ENCODE peak calls at places on chromosomes 11 and 22, in eight cellular contexts. B is right atrium auricular region; L is left ventricle myocardium inferior; V is HCT116; Y is naive thymus-derived CD4-positive, alpha-beta T cell; O is uterus; C is Karpas-422; G is heart left ventricle. Z is an unnamed sample.

GRCh38 chr11:128061321-128061871 is 526.0 kb downstream of the ETS1 start:
- DNase-seq in L (no peak), O (peak; percentile 18), B (no peak), Y (no peak), C (no peak), G (no peak), V (no peak), Z (no peak)

GRCh38 chr22:46466255-46466676 is 71.2 kb downstream of the CELSR1 start:
- DNase-seq in C (no peak), O (no peak), Y (no peak), L (no peak), B (no peak), V (no peak), G (no peak), Z (no peak)

GRCh38 chr22:44793506-44794225 is 41.3 kb downstream of the ARHGAP8 start:
- DNase-seq in V (no peak), C (no peak), Y (no peak), G (no peak), O (no peak), L (no peak), B (no peak), Z (no peak)

GRCh38 chr22:49020314-49020713 is 807.4 kb downstream of the BRD1 start:
- DNase-seq in Y (no peak), O (peak; percentile 1), B (no peak), V (no peak), L (no peak), G (no peak), C (no peak), Z (no peak)

GRCh38 chr11:103609117-103610066 is 427.0 kb upstream of the DDI1 start:
- DNase-seq in G (no peak), O (no peak), L (no peak), V (peak; percentile 78), Y (no peak), C (peak; percentile 68), B (no peak), Z (no peak)

GRCh38 chr11:67082071-67082791 is 25.6 kb downstream of the RHOD start:
- DNase-seq in V (no peak), B (no peak), C (no peak), O (peak; percentile 26), G (no peak), L (no peak), Y (peak; percentile 5), Z (no peak)

GRCh38 chr11:93704237-93704636 is 37.1 kb downstream of the TAF1D start:
- DNase-seq in G (no peak), L (no peak), B (no peak), O (no peak), C (peak; percentile 63), V (no peak), Y (no peak), Z (no peak)

GRCh38 chr11:123475478-123475877 is 45.4 kb downstream of the GRAMD1B start:
- DNase-seq in C (no peak), B (no peak), Y (no peak), O (no peak), G (no peak), V (no peak), L (no peak), Z (no peak)

GRCh38 chr11:65916391-65916790 is 2.5 kb downstream of the C11orf68 start:
- DNase-seq in O (no peak), V (no peak), Y (no peak), L (no peak), G (no peak), B (no peak), C (no peak), Z (no peak)

GRCh38 chr11:3109921-3110706 is 52.9 kb upstream of the CARS1 start:
- DNase-seq in L (no peak), Y (peak; percentile 27), B (no peak), G (peak; percentile 29), O (peak; percentile 16), V (peak; percentile 37), C (peak; percentile 87), Z (no peak)

GRCh38 chr11:20501971-20502370 is 97.4 kb upstream of the SLC6A5 start:
- DNase-seq in Y (no peak), G (no peak), V (no peak), L (no peak), B (no peak), C (no peak), O (no peak), Z (no peak)

GRCh38 chr11:78798567-78799170 is 224.0 kb upstream of the NARS2 start:
- DNase-seq in C (peak; percentile 82), G (peak; percentile 76), V (peak; percentile 28), Y (no peak), O (peak; percentile 54), L (peak; percentile 72), B (peak; percentile 83), Z (peak; percentile 66)

GRCh38 chr11:44746894-44747293 is 20.1 kb downstream of the TSPAN18 start:
- DNase-seq in Y (no peak), C (no peak), G (peak; percentile 73), V (no peak), B (no peak), L (peak; percentile 67), O (peak; percentile 9), Z (peak; percentile 56)
- H3K4me1 ChIP-seq in Y (peaks cover 35% of the 10 kb centered on the region), C (no peaks in the 10 kb centered on the region), G (peaks cover 68% of the 10 kb centered on the region), V (no peaks in the 10 kb centered on the region), B (no peaks in the 10 kb centered on the region), L (peaks cover 84% of the 10 kb centered on the region), O (no peaks in the 10 kb centered on the region), Z (peaks cover 51% of the 10 kb centered on the region)

DNA sequence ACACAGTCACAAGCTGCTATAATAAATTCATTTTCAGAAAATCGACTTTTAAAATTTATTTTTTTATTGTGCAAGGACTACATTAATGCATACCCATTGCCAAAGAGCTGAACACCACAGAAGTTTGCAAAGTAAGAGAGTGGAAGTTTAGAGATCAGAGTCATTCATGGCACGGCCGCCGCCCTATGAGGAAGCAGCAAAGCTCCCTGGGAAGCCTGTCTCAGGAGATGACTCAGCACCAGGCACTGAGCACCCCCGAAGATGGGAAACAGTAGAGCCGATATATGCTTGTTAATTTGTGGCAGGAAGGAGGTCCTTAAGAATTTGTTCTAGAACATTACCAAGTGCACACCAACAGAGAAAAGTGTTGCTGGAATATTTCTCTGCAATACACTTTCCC is 693.7 kb downstream of the OPCML start:
- DNase-seq in Y (no peak), C (no peak), V (no peak), O (peak; percentile 17), B (no peak), G (no peak), L (no peak), Z (no peak)
- H3K4me1 ChIP-seq in Y (no peaks in the 10 kb centered on the region), C (no peaks in the 10 kb centered on the region), V (no peaks in the 10 kb centered on the region), O (no peaks in the 10 kb centered on the region), B (no peaks in the 10 kb centered on the region), G (no peaks in the 10 kb centered on the region), L (no peaks in the 10 kb centered on the region), Z (no peaks in the 10 kb centered on the region)

DNA sequence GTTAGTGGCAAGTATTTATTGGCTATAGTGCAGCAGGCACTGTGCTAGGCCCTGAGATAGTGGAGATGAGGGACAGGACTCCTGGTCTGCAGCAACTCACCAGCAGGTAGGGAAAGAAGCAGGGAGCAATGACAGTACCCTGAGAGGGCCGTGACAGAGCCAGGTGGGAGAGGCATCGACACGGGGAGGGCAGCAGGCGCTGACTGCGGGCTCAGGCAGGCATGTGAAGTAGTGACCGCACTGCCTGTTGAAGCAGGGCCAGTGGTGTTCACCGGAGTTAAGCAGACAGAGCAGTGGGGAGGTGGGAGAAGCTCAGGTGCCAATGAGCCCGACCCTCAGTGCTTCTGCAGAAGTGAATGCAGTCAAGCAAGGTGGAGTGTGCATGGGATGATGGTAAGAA is 43.7 kb upstream of the ADA2 start:
- DNase-seq in O (no peak), V (no peak), C (no peak), B (no peak), Y (no peak), L (no peak), G (no peak), Z (no peak)
- H3K4me1 ChIP-seq in O (no peaks in the 10 kb centered on the region), V (peaks cover 5% of the 10 kb centered on the region), C (peaks cover 7% of the 10 kb centered on the region), B (no peaks in the 10 kb centered on the region), Y (peaks cover 21% of the 10 kb centered on the region), L (peaks cover 27% of the 10 kb centered on the region), G (peaks cover 29% of the 10 kb centered on the region), Z (peaks cover 5% of the 10 kb centered on the region)

DNA sequence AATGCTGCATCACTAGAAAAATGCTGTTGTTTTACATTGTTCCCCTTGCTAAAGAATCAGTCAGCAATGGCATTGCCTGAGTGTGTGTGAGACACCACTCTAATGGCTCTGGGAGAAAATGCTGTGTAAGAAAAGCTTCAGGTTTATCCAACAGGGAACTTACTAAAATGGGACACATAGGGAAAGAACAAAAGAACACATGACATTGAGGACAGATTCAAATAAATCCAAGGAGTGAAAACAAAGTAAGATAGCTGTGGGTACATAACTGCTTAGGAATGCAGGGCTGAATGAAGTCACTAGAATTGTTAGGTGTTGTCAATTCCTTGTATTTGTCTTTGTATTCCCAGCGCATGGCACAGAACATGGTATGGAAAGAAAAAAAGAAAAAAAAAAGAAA is 24.2 kb downstream of the BLID start:
- DNase-seq in C (no peak), L (no peak), O (no peak), B (no peak), G (no peak), V (no peak), Y (no peak), Z (no peak)
- H3K4me1 ChIP-seq in C (no peaks in the 10 kb centered on the region), L (peaks cover 36% of the 10 kb centered on the region), O (no peaks in the 10 kb centered on the region), B (no peaks in the 10 kb centered on the region), G (peaks cover 20% of the 10 kb centered on the region), V (peaks cover 3% of the 10 kb centered on the region), Y (no peaks in the 10 kb centered on the region), Z (no peaks in the 10 kb centered on the region)